ENCODE peak calls at places on chromosomes 5 and 9, in four cellular contexts. I is heart left ventricle, X is AG10803, D is heart right ventricle. N is an unnamed sample.

GRCh38 chr9:133375116-133375723 is 640 bp downstream of the SURF4 start:
- DNase-seq in I (no peak), X (peak), D (no peak), N (no peak)

GRCh38 chr5:113122053-113122452 is 145.5 kb downstream of the DCP2 start:
- DNase-seq in X (peak), D (no peak), I (no peak), N (peak)

GRCh38 chr9:111910428-111910827 is 13.8 kb downstream of the UGCG start:
- DNase-seq in X (no peak), D (no peak), I (no peak), N (no peak)

GRCh38 chr5:120872292-120872691 is 408.2 kb downstream of the PRR16 start:
- DNase-seq in I (no peak), D (no peak), X (peak), N (no peak)

GRCh38 chr9:7690007-7690406 is 109.6 kb downstream of the DMAC1 start:
- DNase-seq in D (no peak), X (no peak), I (no peak), N (no peak)

GRCh38 chr9:14903040-14903439 is 7.2 kb downstream of the FREM1 start:
- DNase-seq in D (no peak), X (no peak), I (no peak), N (no peak)

GRCh38 chr5:58012801-58013315 is 447.0 kb downstream of the PLK2 start:
- DNase-seq in X (no peak), I (no peak), D (no peak), N (no peak)

GRCh38 chr5:93873211-93873736 is 131.9 kb upstream of the POU5F2 start:
- DNase-seq in X (no peak), I (no peak), D (no peak), N (no peak)

GRCh38 chr5:95284512-95285405 is at the start of gene MCTP1:
- DNase-seq in X (no peak), D (peak), I (no peak), N (no peak)

GRCh38 chr9:35110327-35110758 is 5.3 kb downstream of the ATOSB start:
- DNase-seq in I (no peak), X (peak), D (no peak), N (no peak)

GRCh38 chr9:138009016-138009415 is 131.4 kb downstream of the CACNA1B start:
- DNase-seq in X (no peak), D (no peak), I (no peak), N (no peak)

GRCh38 chr5:180173875-180174586 is 35.0 kb downstream of the RASGEF1C start:
- DNase-seq in X (no peak), D (no peak), I (no peak), N (no peak)

DNA sequence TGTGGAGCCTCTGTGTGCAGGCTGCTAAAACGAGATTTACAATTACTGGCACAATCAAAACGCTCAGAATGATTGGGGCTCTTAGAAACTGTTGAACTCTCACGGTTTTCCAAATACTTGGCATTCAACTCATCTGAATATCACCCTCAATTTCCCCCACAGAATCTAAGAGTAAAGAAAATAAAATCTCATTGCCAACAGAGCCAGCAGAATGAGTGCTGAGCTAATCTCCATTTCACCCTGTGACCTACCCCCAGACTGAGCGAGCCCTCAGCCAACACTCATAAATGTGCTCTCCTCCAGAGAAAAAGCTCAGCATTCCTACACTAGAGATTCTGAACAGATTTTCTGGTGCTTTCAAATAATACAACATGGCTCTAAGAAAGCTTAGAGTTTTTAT is 35.3 kb upstream of the TMED7 start:
- DNase-seq in D (no peak), X (no peak), I (no peak), N (no peak)
- H3K4me3 ChIP-seq in D (no peak), X (no peak), I (no peak), N (no peak)

GRCh38 chr9:135478858-135479468 is 619 bp upstream of the PPP1R26 start:
- DNase-seq in D (no peak), I (no peak), X (peak), N (peak)
- H3K4me3 ChIP-seq in D (peak), I (peak), X (peak), N (peak)

DNA sequence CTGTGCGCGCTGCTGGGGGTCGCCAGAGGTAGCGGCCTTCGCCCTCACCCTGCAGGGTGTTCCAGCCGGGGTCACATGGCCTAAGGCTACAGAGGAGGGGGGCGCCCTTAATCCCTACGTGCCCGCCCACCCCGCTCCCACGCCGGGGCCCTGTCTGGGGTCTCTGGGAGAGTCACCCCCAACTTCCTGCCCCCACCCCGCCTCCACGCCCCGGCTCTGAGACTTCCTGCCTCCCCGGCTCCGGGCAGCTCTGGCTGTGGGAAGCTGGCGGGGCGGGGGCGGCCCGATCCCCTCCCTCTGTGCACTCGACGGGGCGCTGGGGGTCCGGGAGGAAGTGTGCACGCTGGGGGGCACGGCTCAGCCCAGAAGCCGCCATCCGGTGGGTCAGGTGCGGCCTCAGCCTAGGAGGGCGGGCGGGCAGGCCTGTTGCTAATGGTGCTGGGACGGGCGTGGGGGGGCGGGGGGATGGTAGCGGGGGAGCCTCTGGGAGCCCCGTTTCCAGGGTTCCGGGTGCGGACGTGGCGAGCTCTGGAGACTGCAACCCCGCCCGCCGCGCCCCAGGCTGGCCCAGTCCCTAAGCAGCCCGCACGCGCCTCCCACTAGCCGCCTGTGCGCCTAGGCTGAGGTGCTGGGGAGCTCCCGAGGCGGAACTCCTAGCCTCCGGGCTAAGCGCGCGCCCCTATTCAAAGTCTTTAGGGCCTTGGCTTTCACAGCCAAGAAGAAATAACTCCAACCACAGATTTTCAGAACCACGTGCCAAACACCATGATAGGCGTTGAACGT is 61.6 kb downstream of the CXXC5 start:
- DNase-seq in I (peak), D (peak), X (no peak), N (no peak)
- H3K4me3 ChIP-seq in I (peak), D (peak), X (no peak), N (peak)

GRCh38 chr5:67014957-67015400 is 181.6 kb downstream of the CD180 start:
- DNase-seq in X (no peak), I (no peak), D (no peak), N (no peak)
- H3K4me3 ChIP-seq in X (no peak), I (peak), D (peak), N (peak)

DNA sequence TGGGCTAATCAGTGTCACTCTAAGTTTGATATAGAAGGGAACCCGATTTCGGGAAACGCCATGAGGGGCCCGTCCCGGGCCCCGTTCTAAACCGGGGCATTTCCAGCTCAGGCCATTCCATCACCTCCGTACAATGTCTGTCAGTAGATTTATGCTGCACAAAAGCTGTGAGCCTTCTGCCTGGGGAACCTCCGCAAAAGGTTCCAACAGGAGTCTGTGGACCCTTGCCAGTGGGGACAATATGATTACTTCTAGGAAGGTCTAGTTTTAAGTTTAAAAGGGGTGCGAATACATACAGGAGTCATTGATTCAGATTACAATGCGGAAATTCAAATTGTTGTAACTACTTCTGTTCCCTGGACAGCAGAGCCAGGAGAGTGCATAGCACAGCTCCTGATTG is 57.6 kb downstream of the RAPGEF1 start:
- DNase-seq in D (no peak), I (no peak), X (no peak), N (no peak)
- H3K4me3 ChIP-seq in D (peak), I (peak), X (no peak), N (no peak)

GRCh38 chr9:24931894-24932293 is 386.2 kb upstream of the IZUMO3 start:
- DNase-seq in D (no peak), X (no peak), I (no peak), N (no peak)

GRCh38 chr9:24936117-24936516 is 390.4 kb upstream of the IZUMO3 start:
- DNase-seq in I (no peak), D (no peak), X (no peak), N (no peak)

GRCh38 chr9:24932785-24933184 is 387.1 kb upstream of the IZUMO3 start:
- DNase-seq in D (no peak), X (no peak), I (no peak), N (no peak)
- H3K4me3 ChIP-seq in D (no peak), X (no peak), I (no peak), N (no peak)

GRCh38 chr9:93185261-93186150 is 1.6 kb downstream of the WNK2 start:
- DNase-seq in I (no peak), D (peak), X (no peak), N (no peak)
- H3K4me3 ChIP-seq in I (peak), D (peak), X (no peak), N (peak)